ENCODE peak calls at places on chromosome 16, in ten cellular contexts. T is CD4-positive, alpha-beta memory T cell; F is IMR-90; X is lung; O is aorta; G is breast epithelium; H is neural progenitor cell; I is A673; W is fibroblast of lung; N is ovary. J is an unnamed sample.
A peak's percentile ranks its signal among the peaks of the same experiment; 100 is the strongest.

GRCh38 chr16:20166531-20167235 is 93.0 kb upstream of the GPR139 start:
- DNase-seq in H (peak; percentile 40), W (peak; percentile 7), O (no peak), T (no peak), F (no peak), X (no peak), N (no peak), I (no peak), G (no peak), J (no peak)

GRCh38 chr16:81601008-81601428 is 156.4 kb downstream of the CMIP start:
- DNase-seq in X (no peak), H (no peak), T (no peak), G (peak; percentile 53), I (no peak), O (no peak), N (no peak), W (peak; percentile 72), F (peak; percentile 72), J (no peak)

GRCh38 chr16:51953541-51953940 is 593.4 kb downstream of the TOX3 start:
- DNase-seq in T (no peak), H (no peak), O (no peak), X (no peak), I (no peak), F (no peak), W (no peak), N (no peak), G (no peak), J (no peak)

GRCh38 chr16:11562941-11563340 is 23.8 kb downstream of the LITAF start:
- DNase-seq in N (no peak), O (peak; percentile 21), I (no peak), T (no peak), H (no peak), G (no peak), F (no peak), W (no peak), X (no peak), J (no peak)

GRCh38 chr16:67155305-67156145 is 4.2 kb downstream of the TRADD start:
- DNase-seq in N (peak; percentile 89), G (peak; percentile 67), T (peak; percentile 83), O (peak; percentile 92), W (peak; percentile 61), X (peak; percentile 76), I (peak; percentile 84), F (peak; percentile 71), H (peak; percentile 95), J (no peak)

GRCh38 chr16:6615661-6616060 is 717.0 kb upstream of the RBFOX1 start:
- DNase-seq in H (no peak), W (no peak), I (no peak), O (no peak), N (no peak), F (no peak), G (no peak), X (no peak), T (no peak), J (no peak)

GRCh38 chr16:30609002-30609927 is 924 bp downstream of the ZNF689 start:
- DNase-seq in G (no peak), X (peak; percentile 51), H (peak; percentile 31), I (peak; percentile 45), N (peak; percentile 83), T (no peak), O (peak; percentile 90), F (peak; percentile 23), W (peak; percentile 56), J (no peak)

GRCh38 chr16:57530531-57531252 is 5.7 kb downstream of the CCDC102A start:
- DNase-seq in T (no peak), H (no peak), X (no peak), O (peak; percentile 67), W (no peak), F (no peak), I (no peak), N (peak; percentile 38), G (peak; percentile 33), J (no peak)

GRCh38 chr16:82070656-82071369 is 35.8 kb downstream of the HSD17B2 start:
- DNase-seq in W (peak; percentile 88), X (no peak), G (no peak), T (no peak), I (no peak), F (peak; percentile 56), O (no peak), N (no peak), H (no peak), J (no peak)

GRCh38 chr16:57577691-57578224 is 35.3 kb downstream of the ADGRG5 start:
- DNase-seq in G (no peak), O (peak; percentile 62), T (no peak), N (no peak), F (no peak), X (peak; percentile 26), H (peak; percentile 16), I (no peak), W (no peak), J (peak; percentile 42)

GRCh38 chr16:84819644-84820304 is at the start of gene CRISPLD2:
- DNase-seq in W (peak; percentile 87), O (peak; percentile 98), N (peak; percentile 98), X (peak; percentile 91), G (peak; percentile 89), F (peak; percentile 84), T (peak; percentile 81), H (peak; percentile 98), I (peak; percentile 96), J (peak; percentile 98)
- H3K4me1 ChIP-seq in W (peaks cover 13% of the 10 kb centered on the region), O (no peaks in the 10 kb centered on the region), N (peaks cover 9% of the 10 kb centered on the region), X (peaks cover 3% of the 10 kb centered on the region), G (no peaks in the 10 kb centered on the region), F (peaks cover 25% of the 10 kb centered on the region), T (peaks cover 18% of the 10 kb centered on the region), H (no peaks in the 10 kb centered on the region), I (no peaks in the 10 kb centered on the region), J (peaks cover 19% of the 10 kb centered on the region)

GRCh38 chr16:75169899-75170405 is 21.6 kb downstream of the ZFP1 start:
- DNase-seq in X (no peak), N (no peak), T (no peak), I (no peak), W (no peak), F (no peak), O (no peak), H (no peak), G (no peak), J (no peak)
- H3K9me3 ChIP-seq in X (peaks cover 21% of the 10 kb centered on the region), N (no peaks in the 10 kb centered on the region), T (peaks cover 10% of the 10 kb centered on the region), I (peaks cover 97% of the 10 kb centered on the region), W (peaks cover 3% of the 10 kb centered on the region), F (peaks cover 76% of the 10 kb centered on the region), O (peaks cover 13% of the 10 kb centered on the region), H (peaks cover 33% of the 10 kb centered on the region), G (peaks cover 39% of the 10 kb centered on the region), J (peaks cover 20% of the 10 kb centered on the region)

DNA sequence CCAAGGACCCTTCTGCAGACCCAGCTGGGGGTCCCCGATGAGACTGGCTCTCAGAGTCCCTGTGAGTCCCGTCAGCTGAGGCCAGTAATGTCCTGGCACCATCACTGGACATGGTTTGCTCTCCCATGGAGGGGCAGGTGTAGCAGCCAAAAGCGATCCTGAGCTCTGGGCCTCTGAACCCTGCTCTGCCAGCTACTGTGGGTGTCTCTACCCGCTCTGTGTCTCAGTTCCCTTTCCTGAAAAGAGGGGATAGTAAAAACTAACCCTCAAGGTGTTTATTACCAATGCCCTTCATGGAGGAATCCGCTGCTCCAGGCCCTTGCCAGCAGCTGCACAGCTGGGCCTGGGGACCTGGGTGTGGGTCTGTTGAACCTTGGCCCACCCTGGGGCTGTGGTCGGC is 8.8 kb downstream of the TUBB3 start:
- DNase-seq in W (no peak), H (no peak), F (no peak), G (no peak), X (no peak), N (no peak), T (no peak), I (no peak), O (no peak), J (no peak)
- H3K27me3 ChIP-seq in W (no peaks in the 10 kb centered on the region), H (no peaks in the 10 kb centered on the region), F (no peaks in the 10 kb centered on the region), G (peaks cover 2% of the 10 kb centered on the region), X (no peaks in the 10 kb centered on the region), N (no peaks in the 10 kb centered on the region), T (peaks cover 6% of the 10 kb centered on the region), I (no peaks in the 10 kb centered on the region), O (no peaks in the 10 kb centered on the region), J (peaks cover 4% of the 10 kb centered on the region)

GRCh38 chr16:89473791-89474414 is 16.5 kb downstream of the ANKRD11 start:
- DNase-seq in X (no peak), F (peak; percentile 56), O (no peak), G (no peak), T (no peak), N (no peak), W (peak; percentile 77), I (peak; percentile 31), H (no peak), J (no peak)
- H3K4me1 ChIP-seq in X (peaks cover 49% of the 10 kb centered on the region), F (peaks cover 30% of the 10 kb centered on the region), O (no peaks in the 10 kb centered on the region), G (peaks cover 4% of the 10 kb centered on the region), T (peaks cover 95% of the 10 kb centered on the region), N (peaks cover 32% of the 10 kb centered on the region), W (peaks cover 17% of the 10 kb centered on the region), I (peaks cover 13% of the 10 kb centered on the region), H (peaks cover 23% of the 10 kb centered on the region), J (peaks cover 83% of the 10 kb centered on the region)

GRCh38 chr16:62477796-62478195 is 441.6 kb upstream of the CDH8 start:
- DNase-seq in F (no peak), W (no peak), N (no peak), T (no peak), H (no peak), I (no peak), O (no peak), X (no peak), G (no peak), J (no peak)
- H3K9me3 ChIP-seq in F (peaks cover 36% of the 10 kb centered on the region), W (no peaks in the 10 kb centered on the region), N (no peaks in the 10 kb centered on the region), T (no peaks in the 10 kb centered on the region), H (no peaks in the 10 kb centered on the region), I (no peaks in the 10 kb centered on the region), O (no peaks in the 10 kb centered on the region), X (peaks cover 25% of the 10 kb centered on the region), G (no peaks in the 10 kb centered on the region), J (no peaks in the 10 kb centered on the region)

GRCh38 chr16:69236319-69236718 is 49.4 kb downstream of the SNTB2 start:
- DNase-seq in N (no peak), H (no peak), G (no peak), X (no peak), O (no peak), I (no peak), W (no peak), T (no peak), F (no peak), J (no peak)
- H3K27me3 ChIP-seq in N (no peaks in the 10 kb centered on the region), H (no peaks in the 10 kb centered on the region), G (no peaks in the 10 kb centered on the region), X (no peaks in the 10 kb centered on the region), O (no peaks in the 10 kb centered on the region), I (no peaks in the 10 kb centered on the region), W (no peaks in the 10 kb centered on the region), T (no peaks in the 10 kb centered on the region), F (no peaks in the 10 kb centered on the region), J (no peaks in the 10 kb centered on the region)

DNA sequence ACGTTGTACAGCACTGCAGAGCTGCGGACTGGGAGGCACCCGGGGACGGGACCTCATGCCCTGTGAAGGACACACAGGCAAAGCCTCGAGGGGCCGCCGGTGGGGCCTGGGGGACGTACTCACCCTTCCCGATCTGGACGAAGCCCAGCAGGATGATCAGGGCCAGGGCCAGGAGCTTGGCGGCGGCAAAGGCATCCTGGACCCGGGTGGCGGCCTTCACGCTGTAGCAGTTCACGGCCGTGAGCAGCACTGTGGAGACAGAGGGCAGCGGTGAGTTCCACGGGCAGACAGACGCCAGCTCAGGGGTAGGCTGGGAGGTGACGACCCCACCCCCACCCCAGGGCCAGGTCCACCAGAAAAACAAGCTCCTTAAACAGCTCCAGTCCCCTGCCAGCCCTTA is 17.7 kb downstream of the SLC7A5 start:
- DNase-seq in F (no peak), X (no peak), H (peak; percentile 35), W (no peak), N (peak; percentile 32), T (no peak), G (no peak), O (no peak), I (no peak), J (no peak)
- H3K4me1 ChIP-seq in F (peaks cover 20% of the 10 kb centered on the region), X (peaks cover 7% of the 10 kb centered on the region), H (peaks cover 29% of the 10 kb centered on the region), W (peaks cover 16% of the 10 kb centered on the region), N (peaks cover 2% of the 10 kb centered on the region), T (peaks cover 40% of the 10 kb centered on the region), G (peaks cover 34% of the 10 kb centered on the region), O (no peaks in the 10 kb centered on the region), I (peaks cover 66% of the 10 kb centered on the region), J (peaks cover 52% of the 10 kb centered on the region)

J was measured in esophagus muscularis mucosa.